ENCODE peak calls at places on chromosome 21, in six cellular contexts. A, G, R, C, K and L are unnamed samples.

GRCh38 chr21:35377505-35378090 is 328.5 kb upstream of the RUNX1 start:
- DNase-seq in A (peak; percentile 33), R (no peak), C (no peak), G (no peak), K (no peak), L (no peak)

GRCh38 chr21:28247454-28248020 is 745.1 kb downstream of the LTN1 start:
- DNase-seq in R (no peak), A (no peak), G (no peak), C (no peak), K (no peak), L (no peak)

GRCh38 chr21:46188226-46189212 is 4.3 kb upstream of the SPATC1L start:
- DNase-seq in G (no peak), C (no peak), R (no peak), K (peak; percentile 76), A (peak; percentile 64), L (no peak)

GRCh38 chr21:45388011-45388521 is 16.9 kb upstream of the COL18A1 start:
- DNase-seq in A (no peak), R (no peak), C (no peak), G (peak; percentile 30), K (peak; percentile 51), L (no peak)

GRCh38 chr21:19609611-19610010 is 1206.0 kb upstream of the TMPRSS15 start:
- DNase-seq in A (no peak), G (no peak), K (no peak), C (no peak), R (no peak), L (no peak)

GRCh38 chr21:34553199-34553952 is 41.4 kb upstream of the KCNE1 start:
- DNase-seq in G (no peak), C (no peak), A (peak; percentile 75), R (no peak), K (no peak), L (no peak)

GRCh38 chr21:42537106-42537742 is 23.6 kb downstream of the SLC37A1 start:
- DNase-seq in C (no peak), A (no peak), R (no peak), K (no peak), G (peak; percentile 34), L (no peak)

GRCh38 chr21:16243396-16243795 is 513.6 kb downstream of the USP25 start:
- DNase-seq in C (no peak), R (no peak), K (no peak), A (no peak), G (no peak), L (no peak)

GRCh38 chr21:46621457-46622182 is 13.9 kb upstream of the PRMT2 start:
- DNase-seq in R (no peak), K (no peak), A (no peak), C (no peak), G (no peak), L (no peak)

GRCh38 chr21:38900499-38900898 is 94.8 kb downstream of the ETS2 start:
- DNase-seq in A (no peak), R (no peak), C (no peak), G (no peak), K (no peak), L (no peak)

GRCh38 chr21:45413922-45414321 is 9.0 kb downstream of the COL18A1 start:
- DNase-seq in C (no peak), G (no peak), R (no peak), K (peak; percentile 32), A (no peak), L (no peak)

GRCh38 chr21:45976666-45977335 is 4.8 kb upstream of the COL6A1 start:
- DNase-seq in C (no peak), A (no peak), R (no peak), K (no peak), G (no peak), L (no peak)

GRCh38 chr21:35016517-35017188 is 32.4 kb downstream of the RUNX1 start:
- DNase-seq in G (no peak), R (no peak), A (no peak), C (no peak), K (no peak), L (no peak)

GRCh38 chr21:38843806-38844479 is 38.2 kb downstream of the ETS2 start:
- DNase-seq in G (no peak), R (no peak), K (no peak), A (peak; percentile 76), C (no peak), L (no peak)

GRCh38 chr21:25636727-25637126 is 2.3 kb upstream of the JAM2 start:
- DNase-seq in K (no peak), G (no peak), A (no peak), R (no peak), C (no peak), L (peak; percentile 35)

GRCh38 chr21:41865002-41865777 is 14.0 kb downstream of the PRDM15 start:
- DNase-seq in R (no peak), C (no peak), A (no peak), K (no peak), G (no peak), L (peak; percentile 84)

GRCh38 chr21:45433911-45434644 is 29.1 kb downstream of the COL18A1 start:
- DNase-seq in R (no peak), K (no peak), G (no peak), A (no peak), C (no peak), L (no peak)

GRCh38 chr21:45154511-45155508 is 80.4 kb downstream of the ADARB1 start:
- DNase-seq in R (peak; percentile 65), A (peak; percentile 72), C (no peak), G (no peak), K (no peak), L (no peak)

GRCh38 chr21:45973475-45974072 is 8.0 kb upstream of the COL6A1 start:
- DNase-seq in A (peak; percentile 93), C (peak; percentile 78), R (peak; percentile 92), G (peak; percentile 69), K (peak; percentile 88), L (peak; percentile 70)

GRCh38 chr21:41333752-41334151 is 17.2 kb downstream of the FAM3B start:
- DNase-seq in R (no peak), G (no peak), K (no peak), A (no peak), C (no peak), L (no peak)

GRCh38 chr21:45330851-45331261 is 43.2 kb upstream of the POFUT2 start:
- DNase-seq in R (no peak), G (no peak), A (no peak), C (no peak), K (peak; percentile 40), L (no peak)

GRCh38 chr21:46564391-46564790 is 40.5 kb downstream of the S100B start:
- DNase-seq in G (no peak), A (no peak), C (no peak), K (no peak), R (no peak), L (no peak)

GRCh38 chr21:25566645-25567044 is 40.6 kb downstream of the MRPL39 start:
- DNase-seq in C (no peak), R (no peak), A (no peak), K (no peak), G (no peak), L (no peak)

GRCh38 chr21:45989355-45990048 is 7.9 kb downstream of the COL6A1 start:
- DNase-seq in R (no peak), C (no peak), K (peak; percentile 45), A (no peak), G (peak; percentile 29), L (no peak)

GRCh38 chr21:39385299-39386145 is 36.6 kb upstream of the HMGN1 start:
- DNase-seq in C (peak; percentile 98), R (no peak), G (peak; percentile 91), K (peak; percentile 93), A (peak; percentile 89), L (peak; percentile 18)

GRCh38 chr21:45294509-45295291 is 7.0 kb upstream of the POFUT2 start:
- DNase-seq in R (no peak), K (peak; percentile 86), G (no peak), A (peak; percentile 99), C (peak; percentile 50), L (no peak)

GRCh38 chr21:23524685-23525084 is 2082.6 kb downstream of the MRPL39 start:
- DNase-seq in G (no peak), R (no peak), K (no peak), A (no peak), C (no peak), L (no peak)

GRCh38 chr21:34029724-34030528 is 43.5 kb upstream of the MRPS6 start:
- DNase-seq in K (no peak), C (peak; percentile 14), G (peak; percentile 62), A (peak; percentile 92), R (no peak), L (peak; percentile 68)

GRCh38 chr21:33968082-33968997 is 52.7 kb upstream of the ATP5PO start:
- DNase-seq in G (peak; percentile 60), A (peak; percentile 63), R (no peak), C (no peak), K (no peak), L (no peak)

GRCh38 chr21:38983560-38983959 is 177.8 kb downstream of the ETS2 start:
- DNase-seq in R (no peak), C (no peak), A (no peak), K (no peak), G (no peak), L (no peak)

GRCh38 chr21:41745971-41746743 is 20.7 kb downstream of the RIPK4 start:
- DNase-seq in C (no peak), K (peak; percentile 41), G (no peak), R (no peak), A (no peak), L (no peak)

GRCh38 chr21:43921602-43921978 is 56.6 kb downstream of the AGPAT3 start:
- DNase-seq in R (peak; percentile 65), A (no peak), C (no peak), G (no peak), K (no peak), L (peak; percentile 46)
- H3K4me3 ChIP-seq in R (no peak overlapping the region), A (no peak overlapping the region), C (no peak overlapping the region), G (no peak overlapping the region), K (no peak overlapping the region), L (no peak overlapping the region)

GRCh38 chr21:43694437-43695079 is 24.4 kb upstream of the PDXK start:
- DNase-seq in R (no peak), A (no peak), C (no peak), G (no peak), K (no peak), L (no peak)
- H3K36me3 ChIP-seq in R (peaks cover 68% of the 10 kb centered on the region), A (peaks cover 28% of the 10 kb centered on the region), C (peaks cover 12% of the 10 kb centered on the region), G (peaks cover 2% of the 10 kb centered on the region), K (peaks cover 59% of the 10 kb centered on the region), L (peaks cover 26% of the 10 kb centered on the region)

GRCh38 chr21:26717146-26717739 is 128.0 kb downstream of the ADAMTS1 start:
- DNase-seq in A (peak; percentile 40), R (no peak), K (no peak), C (no peak), G (no peak), L (no peak)
- TF ChIP-seq CTCF in A (peak; percentile 52), R (peak; percentile 60), K (peak; percentile 56), C (peak; percentile 56), G (peak; percentile 60), L (peak; percentile 35)

DNA sequence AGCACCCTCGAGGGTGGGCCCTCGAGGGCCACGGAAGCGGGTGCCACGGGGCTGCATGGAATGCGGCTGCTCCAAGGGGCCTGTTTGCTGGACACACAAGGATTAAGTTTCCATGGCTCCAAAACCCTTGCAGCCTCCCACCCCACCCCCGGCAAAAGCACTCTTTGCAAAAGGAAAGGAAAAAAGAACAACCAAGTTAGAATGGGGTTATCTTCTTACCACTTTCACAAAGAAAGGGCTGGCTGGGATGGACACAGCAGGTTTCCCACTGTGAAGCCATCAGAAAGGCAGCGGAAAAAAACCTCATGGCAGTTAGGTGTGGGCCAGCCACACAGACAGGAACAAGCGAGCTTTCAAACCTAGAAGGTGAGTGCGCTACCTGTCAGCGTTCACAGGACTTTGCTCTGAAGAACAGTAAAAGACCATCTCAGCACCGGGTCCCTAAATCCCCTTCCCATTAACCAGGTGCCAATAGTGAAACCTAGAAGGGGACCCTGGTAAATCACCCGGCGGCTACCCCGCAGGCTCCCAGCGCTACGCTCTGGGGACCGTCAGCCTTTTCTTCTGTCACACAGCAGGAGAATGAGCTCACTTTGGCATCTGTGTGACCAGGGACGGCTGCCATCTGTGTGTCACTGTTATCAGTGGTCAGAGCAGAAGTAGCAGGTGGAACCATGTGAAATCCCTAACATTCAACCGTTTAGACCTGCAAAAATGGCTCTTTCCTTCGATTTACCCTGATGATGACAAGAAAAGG is 93.0 kb downstream of the SIM2 start:
- DNase-seq in A (no peak), R (no peak), G (no peak), C (no peak), K (no peak), L (no peak)
- H3K4me3 ChIP-seq in A (no peak overlapping the region), R (no peak overlapping the region), G (no peak overlapping the region), C (no peak overlapping the region), K (peak overlapping the region; percentile 35), L (no peak overlapping the region)